ENCODE peak calls at places on chromosome 4, in seven cellular contexts. One of them, this sample, is unnamed.

GRCh38 chr4:127708985-127709384 is 21.2 kb upstream of the SLC25A31 start:
- DNase-seq in EH: peak; percentile 73
- DNase-seq in activated effector memory CD4-positive, alpha-beta T cell treated with Interleukin-2 at 50 U/mL for 16 hours: no peak
- DNase-seq in activated CD8-positive, alpha-beta memory T cell treated with anti-CD3 and anti-CD28 coated beads for 48 hours: no peak
- DNase-seq in stomach: peak; percentile 42
- DNase-seq in HS-5: no peak
- DNase-seq in H9: no peak
- DNase-seq in this sample: peak; percentile 89

GRCh38 chr4:70868778-70869177 is 29.1 kb upstream of the GRSF1 start:
- DNase-seq in EH: no peak
- DNase-seq in HS-5: no peak
- DNase-seq in activated CD8-positive, alpha-beta memory T cell treated with anti-CD3 and anti-CD28 coated beads for 48 hours: no peak
- DNase-seq in stomach: no peak
- DNase-seq in activated effector memory CD4-positive, alpha-beta T cell treated with Interleukin-2 at 50 U/mL for 16 hours: no peak
- DNase-seq in H9: no peak
- DNase-seq in this sample: no peak

GRCh38 chr4:14871676-14872430 is 130.4 kb upstream of the CPEB2 start:
- DNase-seq in H9: peak; percentile 65
- DNase-seq in stomach: peak; percentile 61
- DNase-seq in EH: peak; percentile 19
- DNase-seq in HS-5: no peak
- DNase-seq in activated CD8-positive, alpha-beta memory T cell treated with anti-CD3 and anti-CD28 coated beads for 48 hours: no peak
- DNase-seq in activated effector memory CD4-positive, alpha-beta T cell treated with Interleukin-2 at 50 U/mL for 16 hours: peak; percentile 5
- DNase-seq in this sample: no peak

GRCh38 chr4:92634891-92635290 is 331.1 kb downstream of the GRID2 start:
- DNase-seq in EH: no peak
- DNase-seq in HS-5: no peak
- DNase-seq in activated effector memory CD4-positive, alpha-beta T cell treated with Interleukin-2 at 50 U/mL for 16 hours: no peak
- DNase-seq in stomach: no peak
- DNase-seq in H9: no peak
- DNase-seq in activated CD8-positive, alpha-beta memory T cell treated with anti-CD3 and anti-CD28 coated beads for 48 hours: no peak
- DNase-seq in this sample: peak; percentile 21

GRCh38 chr4:13159041-13159620 is 325.0 kb downstream of the RAB28 start:
- DNase-seq in HS-5: no peak
- DNase-seq in H9: no peak
- DNase-seq in stomach: no peak
- DNase-seq in EH: peak; percentile 1
- DNase-seq in activated effector memory CD4-positive, alpha-beta T cell treated with Interleukin-2 at 50 U/mL for 16 hours: no peak
- DNase-seq in activated CD8-positive, alpha-beta memory T cell treated with anti-CD3 and anti-CD28 coated beads for 48 hours: no peak
- DNase-seq in this sample: no peak

GRCh38 chr4:188439641-188440311 is 300.5 kb downstream of the TRIML1 start:
- DNase-seq in HS-5: no peak
- DNase-seq in activated effector memory CD4-positive, alpha-beta T cell treated with Interleukin-2 at 50 U/mL for 16 hours: no peak
- DNase-seq in activated CD8-positive, alpha-beta memory T cell treated with anti-CD3 and anti-CD28 coated beads for 48 hours: no peak
- DNase-seq in stomach: peak; percentile 32
- DNase-seq in EH: no peak
- DNase-seq in H9: no peak
- DNase-seq in this sample: peak; percentile 71

GRCh38 chr4:3299538-3300197 is 6.8 kb downstream of the RGS12 start:
- DNase-seq in activated effector memory CD4-positive, alpha-beta T cell treated with Interleukin-2 at 50 U/mL for 16 hours: no peak
- DNase-seq in HS-5: no peak
- DNase-seq in H9: peak; percentile 16
- DNase-seq in activated CD8-positive, alpha-beta memory T cell treated with anti-CD3 and anti-CD28 coated beads for 48 hours: no peak
- DNase-seq in stomach: no peak
- DNase-seq in EH: no peak
- DNase-seq in this sample: peak; percentile 36

GRCh38 chr4:109334596-109335105 is 32.2 kb upstream of the COL25A1 start:
- DNase-seq in activated effector memory CD4-positive, alpha-beta T cell treated with Interleukin-2 at 50 U/mL for 16 hours: no peak
- DNase-seq in H9: no peak
- DNase-seq in EH: no peak
- DNase-seq in HS-5: no peak
- DNase-seq in stomach: no peak
- DNase-seq in activated CD8-positive, alpha-beta memory T cell treated with anti-CD3 and anti-CD28 coated beads for 48 hours: no peak
- DNase-seq in this sample: no peak

GRCh38 chr4:122548452-122548851 is 72.4 kb downstream of the IL21 start:
- DNase-seq in H9: no peak
- DNase-seq in activated CD8-positive, alpha-beta memory T cell treated with anti-CD3 and anti-CD28 coated beads for 48 hours: no peak
- DNase-seq in HS-5: no peak
- DNase-seq in EH: no peak
- DNase-seq in activated effector memory CD4-positive, alpha-beta T cell treated with Interleukin-2 at 50 U/mL for 16 hours: no peak
- DNase-seq in stomach: no peak
- DNase-seq in this sample: peak; percentile 4

GRCh38 chr4:102593147-102593546 is 92.0 kb downstream of the NFKB1 start:
- DNase-seq in activated CD8-positive, alpha-beta memory T cell treated with anti-CD3 and anti-CD28 coated beads for 48 hours: no peak
- DNase-seq in H9: no peak
- DNase-seq in stomach: no peak
- DNase-seq in activated effector memory CD4-positive, alpha-beta T cell treated with Interleukin-2 at 50 U/mL for 16 hours: no peak
- DNase-seq in HS-5: no peak
- DNase-seq in EH: no peak
- DNase-seq in this sample: no peak

GRCh38 chr4:141307241-141307689 is 86.6 kb downstream of the ZNF330 start:
- DNase-seq in EH: peak; percentile 85
- DNase-seq in H9: peak; percentile 63
- DNase-seq in HS-5: peak; percentile 35
- DNase-seq in stomach: peak; percentile 37
- DNase-seq in activated CD8-positive, alpha-beta memory T cell treated with anti-CD3 and anti-CD28 coated beads for 48 hours: peak; percentile 7
- DNase-seq in activated effector memory CD4-positive, alpha-beta T cell treated with Interleukin-2 at 50 U/mL for 16 hours: peak; percentile 33
- DNase-seq in this sample: peak; percentile 92